ENCODE peak calls at places on chromosomes 6 and 20, in nine cellular contexts. One of them, this sample, is unnamed.

GRCh38 chr6:146027586-146028249 is 1.1 kb upstream of the GRM1 start:
- DNase-seq in bronchial epithelial cell: no peak
- DNase-seq in GM23248: peak
- DNase-seq in CD8-positive, alpha-beta T cell: no peak
- DNase-seq in ascending aorta: no peak
- DNase-seq in AG09309: no peak
- DNase-seq in hepatocyte: no peak
- DNase-seq in ovary: no peak
- DNase-seq in spleen: no peak
- DNase-seq in this sample: no peak

GRCh38 chr20:47258745-47259695 is 97.5 kb downstream of the ZMYND8 start:
- DNase-seq in bronchial epithelial cell: peak
- DNase-seq in GM23248: peak
- DNase-seq in CD8-positive, alpha-beta T cell: no peak
- DNase-seq in ascending aorta: peak
- DNase-seq in AG09309: no peak
- DNase-seq in hepatocyte: no peak
- DNase-seq in ovary: no peak
- DNase-seq in spleen: no peak
- DNase-seq in this sample: no peak

GRCh38 chr6:133645000-133645619 is 243.8 kb upstream of the TCF21 start:
- DNase-seq in bronchial epithelial cell: no peak
- DNase-seq in GM23248: peak
- DNase-seq in CD8-positive, alpha-beta T cell: no peak
- DNase-seq in ascending aorta: no peak
- DNase-seq in AG09309: no peak
- DNase-seq in hepatocyte: peak
- DNase-seq in ovary: peak
- DNase-seq in spleen: no peak
- DNase-seq in this sample: no peak

GRCh38 chr6:108712946-108713345 is 135.3 kb upstream of the ARMC2 start:
- DNase-seq in bronchial epithelial cell: no peak
- DNase-seq in GM23248: no peak
- DNase-seq in CD8-positive, alpha-beta T cell: no peak
- DNase-seq in ascending aorta: peak
- DNase-seq in AG09309: no peak
- DNase-seq in hepatocyte: no peak
- DNase-seq in ovary: no peak
- DNase-seq in spleen: no peak
- DNase-seq in this sample: no peak

GRCh38 chr20:62522748-62523396 is 47.1 kb upstream of the GATA5 start:
- DNase-seq in bronchial epithelial cell: no peak
- DNase-seq in GM23248: no peak
- DNase-seq in CD8-positive, alpha-beta T cell: no peak
- DNase-seq in ascending aorta: no peak
- DNase-seq in AG09309: no peak
- DNase-seq in hepatocyte: no peak
- DNase-seq in ovary: no peak
- DNase-seq in spleen: no peak
- DNase-seq in this sample: no peak

GRCh38 chr6:5950448-5950847 is 56.3 kb downstream of the NRN1 start:
- DNase-seq in bronchial epithelial cell: peak
- DNase-seq in GM23248: peak
- DNase-seq in CD8-positive, alpha-beta T cell: no peak
- DNase-seq in ascending aorta: no peak
- DNase-seq in AG09309: no peak
- DNase-seq in hepatocyte: no peak
- DNase-seq in ovary: no peak
- DNase-seq in spleen: no peak
- DNase-seq in this sample: no peak

GRCh38 chr20:4661191-4661590 is 60.5 kb upstream of the PRND start:
- DNase-seq in bronchial epithelial cell: no peak
- DNase-seq in GM23248: no peak
- DNase-seq in CD8-positive, alpha-beta T cell: peak
- DNase-seq in ascending aorta: no peak
- DNase-seq in AG09309: no peak
- DNase-seq in hepatocyte: no peak
- DNase-seq in ovary: no peak
- DNase-seq in spleen: peak
- DNase-seq in this sample: no peak

GRCh38 chr6:73898599-73898998 is 202.6 kb downstream of the CD109 start:
- DNase-seq in bronchial epithelial cell: peak
- DNase-seq in GM23248: peak
- DNase-seq in CD8-positive, alpha-beta T cell: no peak
- DNase-seq in ascending aorta: no peak
- DNase-seq in AG09309: no peak
- DNase-seq in hepatocyte: no peak
- DNase-seq in ovary: no peak
- DNase-seq in spleen: no peak
- DNase-seq in this sample: no peak

GRCh38 chr20:24764027-24764797 is 184.9 kb upstream of the CST7 start:
- DNase-seq in bronchial epithelial cell: no peak
- DNase-seq in GM23248: no peak
- DNase-seq in CD8-positive, alpha-beta T cell: no peak
- DNase-seq in ascending aorta: peak
- DNase-seq in AG09309: no peak
- DNase-seq in hepatocyte: no peak
- DNase-seq in ovary: no peak
- DNase-seq in spleen: peak
- DNase-seq in this sample: no peak

GRCh38 chr6:103554911-103555310 is 1304.8 kb downstream of the HACE1 start:
- DNase-seq in bronchial epithelial cell: no peak
- DNase-seq in GM23248: no peak
- DNase-seq in CD8-positive, alpha-beta T cell: no peak
- DNase-seq in ascending aorta: no peak
- DNase-seq in AG09309: no peak
- DNase-seq in hepatocyte: no peak
- DNase-seq in ovary: no peak
- DNase-seq in spleen: no peak
- DNase-seq in this sample: no peak

GRCh38 chr6:77487808-77488425 is 24.6 kb upstream of the HTR1B start:
- DNase-seq in bronchial epithelial cell: peak
- DNase-seq in GM23248: no peak
- DNase-seq in CD8-positive, alpha-beta T cell: no peak
- DNase-seq in ascending aorta: no peak
- DNase-seq in AG09309: no peak
- DNase-seq in hepatocyte: no peak
- DNase-seq in ovary: no peak
- DNase-seq in spleen: no peak
- DNase-seq in this sample: no peak

GRCh38 chr6:77492529-77492928 is 29.2 kb upstream of the HTR1B start:
- DNase-seq in bronchial epithelial cell: peak
- DNase-seq in GM23248: no peak
- DNase-seq in CD8-positive, alpha-beta T cell: no peak
- DNase-seq in ascending aorta: no peak
- DNase-seq in AG09309: no peak
- DNase-seq in hepatocyte: peak
- DNase-seq in ovary: no peak
- DNase-seq in spleen: no peak
- DNase-seq in this sample: no peak
- H3K4me3 ChIP-seq in bronchial epithelial cell: no peak
- H3K4me3 ChIP-seq in GM23248: no peak
- H3K4me3 ChIP-seq in CD8-positive, alpha-beta T cell: no peak
- H3K4me3 ChIP-seq in ascending aorta: no peak
- H3K4me3 ChIP-seq in AG09309: no peak
- H3K4me3 ChIP-seq in hepatocyte: no peak
- H3K4me3 ChIP-seq in ovary: no peak
- H3K4me3 ChIP-seq in spleen: no peak
- H3K4me3 ChIP-seq in this sample: no peak

DNA sequence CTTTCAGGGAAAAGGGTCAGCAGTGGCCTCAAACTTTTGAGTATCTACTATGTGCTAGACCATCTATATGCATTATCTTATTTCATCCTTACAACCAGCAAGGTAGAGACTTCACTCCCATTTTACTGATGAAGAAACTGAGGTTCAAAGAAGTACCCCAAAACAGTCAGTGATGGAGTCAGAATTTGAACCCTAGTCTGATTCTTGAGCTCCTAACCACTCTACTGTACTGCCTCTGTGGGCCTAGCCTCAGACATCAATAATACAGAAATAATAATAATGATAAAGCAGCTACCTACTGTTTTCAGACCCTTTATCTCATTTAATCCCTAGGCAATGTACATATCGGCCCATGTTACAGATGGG is 8.4 kb downstream of the ADA start:
- DNase-seq in bronchial epithelial cell: no peak
- DNase-seq in GM23248: no peak
- DNase-seq in CD8-positive, alpha-beta T cell: no peak
- DNase-seq in ascending aorta: no peak
- DNase-seq in AG09309: no peak
- DNase-seq in hepatocyte: no peak
- DNase-seq in ovary: no peak
- DNase-seq in spleen: no peak
- DNase-seq in this sample: no peak
- H3K4me3 ChIP-seq in bronchial epithelial cell: no peak
- H3K4me3 ChIP-seq in GM23248: no peak
- H3K4me3 ChIP-seq in CD8-positive, alpha-beta T cell: no peak
- H3K4me3 ChIP-seq in ascending aorta: no peak
- H3K4me3 ChIP-seq in AG09309: no peak
- H3K4me3 ChIP-seq in hepatocyte: no peak
- H3K4me3 ChIP-seq in ovary: no peak
- H3K4me3 ChIP-seq in spleen: no peak
- H3K4me3 ChIP-seq in this sample: no peak

GRCh38 chr20:35661908-35662307 is 2.8 kb downstream of the CPNE1 start:
- DNase-seq in bronchial epithelial cell: no peak
- DNase-seq in GM23248: no peak
- DNase-seq in CD8-positive, alpha-beta T cell: no peak
- DNase-seq in ascending aorta: no peak
- DNase-seq in AG09309: no peak
- DNase-seq in hepatocyte: no peak
- DNase-seq in ovary: no peak
- DNase-seq in spleen: no peak
- DNase-seq in this sample: no peak
- H3K4me3 ChIP-seq in bronchial epithelial cell: peak
- H3K4me3 ChIP-seq in GM23248: peak
- H3K4me3 ChIP-seq in CD8-positive, alpha-beta T cell: peak
- H3K4me3 ChIP-seq in ascending aorta: peak
- H3K4me3 ChIP-seq in AG09309: no peak
- H3K4me3 ChIP-seq in hepatocyte: peak
- H3K4me3 ChIP-seq in ovary: peak
- H3K4me3 ChIP-seq in spleen: no peak
- H3K4me3 ChIP-seq in this sample: peak

GRCh38 chr20:8854566-8854965 is 214.3 kb upstream of the PLCB4 start:
- DNase-seq in bronchial epithelial cell: no peak
- DNase-seq in GM23248: peak
- DNase-seq in CD8-positive, alpha-beta T cell: no peak
- DNase-seq in ascending aorta: peak
- DNase-seq in AG09309: peak
- DNase-seq in hepatocyte: no peak
- DNase-seq in ovary: peak
- DNase-seq in spleen: no peak
- DNase-seq in this sample: no peak
- H3K4me3 ChIP-seq in bronchial epithelial cell: no peak
- H3K4me3 ChIP-seq in GM23248: peak
- H3K4me3 ChIP-seq in CD8-positive, alpha-beta T cell: no peak
- H3K4me3 ChIP-seq in ascending aorta: peak
- H3K4me3 ChIP-seq in AG09309: peak
- H3K4me3 ChIP-seq in hepatocyte: no peak
- H3K4me3 ChIP-seq in ovary: peak
- H3K4me3 ChIP-seq in spleen: no peak
- H3K4me3 ChIP-seq in this sample: no peak

GRCh38 chr6:52993461-52993860 is 1.6 kb downstream of the GSTA4 start:
- DNase-seq in bronchial epithelial cell: no peak
- DNase-seq in GM23248: peak
- DNase-seq in CD8-positive, alpha-beta T cell: no peak
- DNase-seq in ascending aorta: no peak
- DNase-seq in AG09309: no peak
- DNase-seq in hepatocyte: no peak
- DNase-seq in ovary: no peak
- DNase-seq in spleen: no peak
- DNase-seq in this sample: no peak
- H3K4me3 ChIP-seq in bronchial epithelial cell: peak
- H3K4me3 ChIP-seq in GM23248: peak
- H3K4me3 ChIP-seq in CD8-positive, alpha-beta T cell: no peak
- H3K4me3 ChIP-seq in ascending aorta: peak
- H3K4me3 ChIP-seq in AG09309: no peak
- H3K4me3 ChIP-seq in hepatocyte: peak
- H3K4me3 ChIP-seq in ovary: peak
- H3K4me3 ChIP-seq in spleen: peak
- H3K4me3 ChIP-seq in this sample: peak

GRCh38 chr6:150403458-150404245 is 34.8 kb downstream of the IYD start:
- DNase-seq in bronchial epithelial cell: peak
- DNase-seq in GM23248: peak
- DNase-seq in CD8-positive, alpha-beta T cell: no peak
- DNase-seq in ascending aorta: peak
- DNase-seq in AG09309: peak
- DNase-seq in hepatocyte: peak
- DNase-seq in ovary: no peak
- DNase-seq in spleen: no peak
- DNase-seq in this sample: peak
- H3K4me3 ChIP-seq in bronchial epithelial cell: no peak
- H3K4me3 ChIP-seq in GM23248: no peak
- H3K4me3 ChIP-seq in CD8-positive, alpha-beta T cell: no peak
- H3K4me3 ChIP-seq in ascending aorta: no peak
- H3K4me3 ChIP-seq in AG09309: no peak
- H3K4me3 ChIP-seq in hepatocyte: no peak
- H3K4me3 ChIP-seq in ovary: no peak
- H3K4me3 ChIP-seq in spleen: no peak
- H3K4me3 ChIP-seq in this sample: no peak

GRCh38 chr6:87944541-87944954 is 103.1 kb upstream of the SPACA1 start:
- DNase-seq in bronchial epithelial cell: peak
- DNase-seq in GM23248: peak
- DNase-seq in CD8-positive, alpha-beta T cell: no peak
- DNase-seq in ascending aorta: peak
- DNase-seq in AG09309: peak
- DNase-seq in hepatocyte: peak
- DNase-seq in ovary: no peak
- DNase-seq in spleen: no peak
- DNase-seq in this sample: no peak
- H3K4me3 ChIP-seq in bronchial epithelial cell: no peak
- H3K4me3 ChIP-seq in GM23248: no peak
- H3K4me3 ChIP-seq in CD8-positive, alpha-beta T cell: no peak
- H3K4me3 ChIP-seq in ascending aorta: no peak
- H3K4me3 ChIP-seq in AG09309: no peak
- H3K4me3 ChIP-seq in hepatocyte: no peak
- H3K4me3 ChIP-seq in ovary: no peak
- H3K4me3 ChIP-seq in spleen: no peak
- H3K4me3 ChIP-seq in this sample: no peak

DNA sequence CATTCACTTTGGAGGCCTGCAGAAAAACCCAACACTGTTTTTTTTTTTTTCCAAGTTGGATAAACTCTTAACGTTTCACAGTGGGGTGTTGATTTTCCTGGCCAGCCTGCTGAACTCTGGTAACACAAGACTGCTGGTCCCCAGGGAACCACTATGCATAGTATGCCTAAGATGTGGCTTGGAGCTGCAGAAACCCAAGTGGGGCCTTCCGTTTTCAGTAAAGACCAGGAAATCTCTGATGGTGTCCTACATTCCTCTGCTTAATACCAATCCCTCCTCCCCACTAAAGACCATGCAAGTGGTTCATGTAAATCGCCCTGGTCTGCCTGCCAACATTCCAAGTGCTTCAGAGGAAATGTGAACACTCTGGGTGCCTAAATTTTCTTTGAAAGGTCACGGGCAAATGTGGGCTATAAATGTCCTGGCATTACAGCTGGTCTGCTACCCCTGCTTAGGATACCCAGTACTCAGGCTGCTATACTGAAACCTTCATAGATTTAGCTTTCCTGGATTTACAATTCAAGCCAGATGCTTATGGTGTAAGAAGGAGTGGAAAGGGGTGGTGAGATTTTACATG is 615.4 kb downstream of the MAFB start:
- DNase-seq in bronchial epithelial cell: no peak
- DNase-seq in GM23248: peak
- DNase-seq in CD8-positive, alpha-beta T cell: no peak
- DNase-seq in ascending aorta: no peak
- DNase-seq in AG09309: no peak
- DNase-seq in hepatocyte: peak
- DNase-seq in ovary: no peak
- DNase-seq in spleen: no peak
- DNase-seq in this sample: peak
- H3K4me3 ChIP-seq in bronchial epithelial cell: no peak
- H3K4me3 ChIP-seq in GM23248: no peak
- H3K4me3 ChIP-seq in CD8-positive, alpha-beta T cell: no peak
- H3K4me3 ChIP-seq in ascending aorta: no peak
- H3K4me3 ChIP-seq in AG09309: no peak
- H3K4me3 ChIP-seq in hepatocyte: no peak
- H3K4me3 ChIP-seq in ovary: no peak
- H3K4me3 ChIP-seq in spleen: no peak
- H3K4me3 ChIP-seq in this sample: no peak

This sample was measured in skeletal muscle cell.